ENCODE peak calls at places on chromosomes 11 and 22, in ten cellular contexts. F is neural progenitor cell; I is heart right ventricle; D is CD4-positive, alpha-beta T cell; N is left ventricle myocardium inferior; V is fibroblast of lung; L is body of pancreas; J is OCI-LY7; G is tibial nerve; M is PC-9. U is an unnamed sample.

GRCh38 chr11:75313457-75314272 is 37.8 kb downstream of the ARRB1 start:
- DNase-seq in N (peak), I (peak), J (no peak), M (no peak), F (peak), D (no peak), G (no peak), V (peak), L (no peak), U (no peak)

GRCh38 chr11:127993788-127994187 is 593.6 kb downstream of the ETS1 start:
- DNase-seq in V (no peak), L (no peak), G (no peak), I (no peak), N (no peak), M (no peak), F (peak), D (no peak), J (no peak), U (no peak)

GRCh38 chr11:1203505-1204271 is 19.2 kb upstream of the MUC5B start:
- DNase-seq in M (peak), D (no peak), J (no peak), F (no peak), V (no peak), G (peak), I (no peak), N (peak), L (no peak), U (no peak)

GRCh38 chr11:58928082-58928574 is 11.2 kb upstream of the GLYATL1 start:
- DNase-seq in D (no peak), G (no peak), N (no peak), V (no peak), J (no peak), I (no peak), M (no peak), F (peak), L (no peak), U (no peak)

GRCh38 chr11:90447651-90448050 is 224.8 kb upstream of the CHORDC1 start:
- DNase-seq in N (no peak), J (no peak), V (no peak), I (no peak), M (no peak), L (no peak), F (no peak), D (no peak), G (no peak), U (no peak)

GRCh38 chr22:24305260-24305692 is 34.6 kb downstream of the SPECC1L start:
- DNase-seq in G (no peak), F (no peak), D (no peak), V (no peak), J (no peak), I (no peak), L (no peak), N (no peak), M (no peak), U (no peak)

GRCh38 chr11:124075492-124075840 is 34.3 kb upstream of the OR10G7 start:
- DNase-seq in J (no peak), M (no peak), N (no peak), I (no peak), V (no peak), F (no peak), G (no peak), D (no peak), L (no peak), U (no peak)

GRCh38 chr11:61577383-61578118 is 3.3 kb downstream of the SYT7 start:
- DNase-seq in L (no peak), V (no peak), G (no peak), N (peak), J (no peak), F (peak), D (no peak), M (no peak), I (peak), U (no peak)

GRCh38 chr11:113260096-113260425 is 54.3 kb upstream of the TTC12 start:
- DNase-seq in D (no peak), I (no peak), V (no peak), M (no peak), J (no peak), G (no peak), L (no peak), N (no peak), F (no peak), U (no peak)

GRCh38 chr11:36389811-36390210 is 93.7 kb downstream of the PRR5L start:
- DNase-seq in N (no peak), J (no peak), V (no peak), L (no peak), M (no peak), G (no peak), D (no peak), F (no peak), I (no peak), U (no peak)

GRCh38 chr11:34065505-34066203 is 14.1 kb downstream of the CAPRIN1 start:
- DNase-seq in N (no peak), L (no peak), V (peak), J (no peak), M (no peak), I (no peak), G (no peak), D (no peak), F (no peak), U (no peak)

DNA sequence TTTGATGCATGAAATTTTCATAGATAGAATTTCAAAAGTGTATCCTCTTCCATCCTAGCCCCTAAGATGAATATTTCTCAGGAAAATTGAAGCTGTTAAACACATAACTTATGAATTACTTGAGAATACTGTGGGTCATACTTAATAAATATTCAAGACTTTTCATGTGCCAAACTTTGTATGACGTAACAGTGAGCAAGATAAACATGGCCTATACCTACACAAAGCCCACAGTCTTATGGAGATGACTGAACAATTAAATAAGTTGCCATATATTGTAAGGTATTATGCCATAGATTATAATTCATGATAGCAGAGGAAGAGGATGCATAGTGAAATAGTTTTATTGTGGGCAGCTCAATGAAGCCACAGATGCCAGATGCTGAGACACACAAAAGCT is 620.7 kb upstream of the ANO5 start:
- DNase-seq in V (no peak), G (no peak), M (no peak), D (no peak), I (no peak), N (no peak), F (no peak), L (no peak), J (no peak), U (no peak)
- H3K27ac ChIP-seq in V (no peak), G (no peak), M (no peak), D (no peak), I (no peak), N (no peak), F (no peak), L (no peak), J (no peak), U (no peak)

GRCh38 chr11:57791321-57792059 is 29.9 kb downstream of the CTNND1 start:
- DNase-seq in J (no peak), F (no peak), G (no peak), N (no peak), D (no peak), I (no peak), L (no peak), M (no peak), V (no peak), U (no peak)
- TF ChIP-seq CTCF in J (no peak), F (no peak), G (no peak), N (no peak), D (no peak), I (no peak), L (no peak), M (no peak), V (no peak), U (no peak)

DNA sequence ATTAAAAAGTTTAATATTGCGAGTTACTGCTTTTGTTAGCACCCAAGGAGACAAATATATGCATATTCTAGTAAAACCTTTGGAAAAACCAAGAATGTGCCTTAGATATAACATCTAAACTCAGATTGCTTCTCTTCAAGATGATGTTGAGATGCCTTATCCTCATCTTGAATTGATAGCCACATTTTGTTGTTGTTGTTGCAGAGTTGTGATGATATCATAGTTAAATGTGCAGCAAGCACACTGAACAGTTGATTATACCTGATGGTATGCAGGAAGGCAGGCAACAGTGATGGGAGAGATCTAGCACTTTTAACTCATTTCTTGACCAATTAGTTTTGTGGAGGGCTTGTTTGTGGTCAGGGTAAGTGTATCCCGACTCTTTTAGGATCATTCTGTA is 48.0 kb downstream of the KDM2A start:
- DNase-seq in N (no peak), F (no peak), G (no peak), V (no peak), D (no peak), L (no peak), J (no peak), I (no peak), M (no peak), U (no peak)
- H3K27ac ChIP-seq in N (no peak), F (no peak), G (no peak), V (no peak), D (no peak), L (no peak), J (no peak), I (peak), M (peak), U (peak)

GRCh38 chr11:44112083-44112865 is 16.8 kb downstream of the EXT2 start:
- DNase-seq in D (no peak), V (peak), M (no peak), N (peak), I (peak), F (no peak), G (no peak), J (no peak), L (peak), U (peak)

GRCh38 chr11:44108260-44108659 is 12.8 kb downstream of the EXT2 start:
- DNase-seq in G (no peak), V (no peak), J (no peak), D (no peak), I (no peak), F (no peak), M (no peak), N (no peak), L (no peak), U (no peak)

GRCh38 chr11:44113018-44113417 is 17.5 kb downstream of the EXT2 start:
- DNase-seq in L (no peak), I (no peak), D (no peak), V (no peak), M (no peak), J (no peak), G (no peak), N (no peak), F (no peak), U (no peak)

GRCh38 chr11:44113572-44113971 is 18.1 kb downstream of the EXT2 start:
- DNase-seq in N (no peak), I (no peak), J (no peak), F (no peak), V (no peak), D (no peak), M (no peak), L (no peak), G (no peak), U (no peak)

GRCh38 chr11:44110231-44110679 is 14.8 kb downstream of the EXT2 start:
- DNase-seq in F (peak), V (peak), J (peak), I (peak), G (peak), M (peak), L (peak), N (peak), D (peak), U (peak)
- TF ChIP-seq CTCF in F (peak), V (peak), J (peak), I (peak), G (peak), M (peak), L (peak), N (peak), D (peak), U (peak)

GRCh38 chr11:57487920-57488319 is 27.6 kb downstream of the SLC43A1 start:
- DNase-seq in F (no peak), J (no peak), N (no peak), D (no peak), G (no peak), L (no peak), V (no peak), M (no peak), I (no peak), U (no peak)
- H3K27ac ChIP-seq in F (no peak), J (no peak), N (no peak), D (no peak), G (no peak), L (no peak), V (no peak), M (no peak), I (no peak), U (no peak)

U was measured in RWPE1.